ENCODE peak calls at places on chromosomes 16 and 17, in five cellular contexts. X is GM12891, P is prostate gland, N is breast epithelium, K is upper lobe of left lung. B is an unnamed sample.

GRCh38 chr16:2090819-2091721 is 43.3 kb downstream of the TSC2 start:
- DNase-seq in X (no peak), P (peak; percentile 81), N (peak; percentile 66), K (peak; percentile 89), B (peak; percentile 77)

GRCh38 chr16:51919736-51920135 is 627.2 kb downstream of the TOX3 start:
- DNase-seq in X (no peak), P (no peak), N (no peak), K (no peak), B (no peak)

GRCh38 chr16:7921360-7921759 is 588.7 kb downstream of the RBFOX1 start:
- DNase-seq in X (no peak), P (no peak), N (no peak), K (no peak), B (no peak)

GRCh38 chr16:53913082-53913870 is 209.3 kb downstream of the FTO start:
- DNase-seq in X (no peak), P (no peak), N (no peak), K (no peak), B (no peak)

GRCh38 chr17:80621335-80622169 is 76.9 kb downstream of the RPTOR start:
- DNase-seq in X (no peak), P (no peak), N (no peak), K (no peak), B (no peak)

GRCh38 chr17:58120195-58120822 is 27.9 kb upstream of the OR4D1 start:
- DNase-seq in X (no peak), P (peak; percentile 51), N (no peak), K (no peak), B (peak; percentile 59)

GRCh38 chr17:35163886-35164285 is 16.3 kb downstream of the UNC45B start:
- DNase-seq in X (no peak), P (no peak), N (no peak), K (no peak), B (no peak)

GRCh38 chr16:17780181-17780580 is 309.4 kb upstream of the XYLT1 start:
- DNase-seq in X (no peak), P (no peak), N (no peak), K (no peak), B (no peak)

GRCh38 chr17:2685696-2686095 is 25.9 kb downstream of the CLUH start:
- DNase-seq in X (no peak), P (no peak), N (no peak), K (no peak), B (no peak)

GRCh38 chr17:4497101-4497824 is 1.4 kb upstream of the SPNS2 start:
- DNase-seq in X (no peak), P (no peak), N (no peak), K (no peak), B (no peak)

GRCh38 chr17:71921726-71922320 is 199.0 kb upstream of the SOX9 start:
- DNase-seq in X (no peak), P (no peak), N (no peak), K (no peak), B (no peak)

GRCh38 chr16:74760007-74760767 is 14.4 kb downstream of the FA2H start:
- DNase-seq in X (no peak), P (no peak), N (no peak), K (no peak), B (peak; percentile 37)

GRCh38 chr16:56355786-56356275 is 69.5 kb downstream of the AMFR start:
- DNase-seq in X (peak; percentile 21), P (no peak), N (peak; percentile 48), K (no peak), B (no peak)

GRCh38 chr17:80006339-80006720 is 29.3 kb downstream of the TBC1D16 start:
- DNase-seq in X (no peak), P (no peak), N (no peak), K (no peak), B (no peak)

GRCh38 chr16:80804451-80805383 is at the start of gene CDYL2:
- DNase-seq in X (peak; percentile 77), P (peak; percentile 43), N (no peak), K (peak; percentile 64), B (no peak)

GRCh38 chr17:73471924-73472323 is 160.1 kb upstream of the CDC42EP4 start:
- DNase-seq in X (no peak), P (no peak), N (no peak), K (no peak), B (no peak)

GRCh38 chr17:72008236-72008874 is 112.5 kb upstream of the SOX9 start:
- DNase-seq in X (no peak), P (no peak), N (no peak), K (no peak), B (no peak)

GRCh38 chr17:34580685-34581445 is 1.5 kb downstream of the TMEM132E start:
- DNase-seq in X (no peak), P (no peak), N (peak; percentile 49), K (no peak), B (no peak)

GRCh38 chr17:15947976-15948752 is 3.2 kb downstream of the ADORA2B start:
- DNase-seq in X (no peak), P (no peak), N (no peak), K (no peak), B (no peak)
- TF ChIP-seq POLR2A in X (no peak), P (no peak), N (no peak), K (no peak), B (no peak)

GRCh38 chr16:68434654-68435210 is 13.6 kb downstream of the SMPD3 start:
- DNase-seq in X (no peak), P (peak; percentile 80), N (peak; percentile 80), K (no peak), B (no peak)
- TF ChIP-seq POLR2AphosphoS5 in X (no peak), P (peak; percentile 65), N (no peak), K (no peak), B (no peak)

GRCh38 chr17:7435676-7436555 is 681 bp downstream of the TMEM102 start:
- DNase-seq in X (no peak), P (peak; percentile 25), N (no peak), K (peak; percentile 71), B (peak; percentile 35)
- TF ChIP-seq POLR2A in X (no peak), P (peak; percentile 13), N (no peak), K (no peak), B (peak; percentile 15)

GRCh38 chr17:43757171-43757660 is 1.4 kb downstream of the SOST start:
- DNase-seq in X (no peak), P (no peak), N (no peak), K (no peak), B (no peak)

GRCh38 chr17:43754947-43755346 is 3.6 kb downstream of the SOST start:
- DNase-seq in X (no peak), P (no peak), N (no peak), K (no peak), B (no peak)

GRCh38 chr17:43756176-43756575 is 2.4 kb downstream of the SOST start:
- DNase-seq in X (no peak), P (no peak), N (no peak), K (no peak), B (no peak)

GRCh38 chr17:43753488-43754129 is 5.0 kb downstream of the SOST start:
- DNase-seq in X (no peak), P (no peak), N (no peak), K (no peak), B (no peak)

GRCh38 chr17:43755389-43755875 is 3.2 kb downstream of the SOST start:
- DNase-seq in X (no peak), P (no peak), N (no peak), K (no peak), B (no peak)
- TF ChIP-seq POLR2AphosphoS5 in X (no peak), P (no peak), N (no peak), K (no peak), B (no peak)

GRCh38 chr17:78232774-78233173 is 1.3 kb downstream of the TMEM235 start:
- DNase-seq in X (no peak), P (no peak), N (no peak), K (no peak), B (no peak)
- TF ChIP-seq POLR2A in X (no peak), P (no peak), N (no peak), K (no peak), B (no peak)

GRCh38 chr16:72240949-72241348 is 69.0 kb upstream of the PMFBP1 start:
- DNase-seq in X (no peak), P (no peak), N (no peak), K (no peak), B (no peak)

GRCh38 chr16:72244853-72245252 is 72.9 kb upstream of the PMFBP1 start:
- DNase-seq in X (no peak), P (no peak), N (no peak), K (no peak), B (no peak)

GRCh38 chr16:72241930-72242329 is 70.0 kb upstream of the PMFBP1 start:
- DNase-seq in X (no peak), P (peak; percentile 8), N (no peak), K (no peak), B (peak; percentile 66)

GRCh38 chr16:72246423-72246822 is 74.5 kb upstream of the PMFBP1 start:
- DNase-seq in X (no peak), P (no peak), N (no peak), K (no peak), B (no peak)

DNA sequence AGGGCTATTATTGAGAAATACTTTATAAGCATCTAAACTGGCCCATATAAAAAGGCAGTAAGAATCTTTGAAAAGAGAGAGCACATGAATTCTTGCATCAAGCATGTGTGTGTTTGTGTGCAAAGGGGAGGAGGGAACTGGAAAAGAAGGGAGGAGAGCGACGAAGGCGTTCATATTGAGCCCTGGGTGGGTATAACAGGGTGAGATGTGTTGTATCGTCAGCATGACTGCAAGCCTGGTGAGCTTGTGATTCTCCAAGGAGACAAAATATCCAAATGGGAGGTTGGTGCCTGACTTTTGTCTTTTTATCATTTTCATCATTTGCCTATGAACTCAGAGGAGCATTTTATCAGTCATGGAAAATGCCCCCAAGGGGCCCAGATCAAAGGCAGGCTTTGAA is 70.8 kb upstream of the PMFBP1 start:
- DNase-seq in X (no peak), P (no peak), N (no peak), K (no peak), B (no peak)
- TF ChIP-seq POLR2AphosphoS5 in X (no peak), P (no peak), N (no peak), K (no peak), B (no peak)

GRCh38 chr16:88726981-88727380 is 20.7 kb downstream of the CTU2 start:
- DNase-seq in X (no peak), P (no peak), N (no peak), K (no peak), B (no peak)
- TF ChIP-seq POLR2A in X (no peak), P (no peak), N (no peak), K (no peak), B (no peak)

DNA sequence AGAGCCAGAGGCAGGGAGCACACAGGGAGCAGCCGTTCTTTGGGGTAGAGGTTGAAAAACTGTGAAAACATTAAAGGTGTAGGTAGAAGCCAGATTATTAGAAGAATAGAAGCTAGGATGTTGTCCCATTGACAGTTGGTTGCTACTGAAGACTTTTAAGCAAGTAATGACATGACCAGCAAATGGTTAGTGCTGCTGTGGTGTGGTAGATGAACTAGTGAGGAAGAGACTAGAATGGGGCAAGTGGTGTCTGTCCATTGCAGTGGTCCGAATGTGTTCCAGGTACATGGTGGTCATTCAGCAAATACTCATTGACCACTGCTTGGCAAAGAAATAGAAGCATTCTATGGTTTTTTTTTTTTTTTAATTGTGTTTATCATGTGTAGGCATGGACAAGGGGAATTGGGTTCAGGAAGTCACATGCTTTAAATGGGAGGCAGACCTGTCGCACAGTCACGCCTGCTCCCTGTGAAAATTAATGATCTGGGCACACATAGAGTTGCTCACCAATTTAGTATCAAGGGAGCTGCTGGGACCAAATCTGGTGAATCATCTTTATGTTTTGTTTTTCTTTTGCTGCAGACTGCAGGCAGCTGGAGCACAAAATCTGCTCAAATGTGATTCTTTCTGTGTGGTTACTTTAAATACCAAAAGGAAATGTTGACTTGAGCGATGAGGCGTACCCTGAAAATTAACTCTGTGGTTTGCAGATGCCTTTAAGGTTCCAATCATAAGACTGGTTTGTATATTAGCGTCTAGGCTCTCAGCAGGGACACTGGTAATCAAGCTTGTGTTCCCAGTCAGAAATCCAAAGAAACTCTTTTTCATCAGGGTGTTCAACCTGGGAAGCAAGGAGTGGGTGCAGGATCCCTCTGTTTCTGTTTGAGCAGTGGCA is 30.7 kb downstream of the YPEL2 start:
- DNase-seq in X (no peak), P (no peak), N (no peak), K (no peak), B (peak; percentile 78)
- TF ChIP-seq POLR2AphosphoS5 in X (no peak), P (no peak), N (no peak), K (no peak), B (no peak)